ENCODE peak calls at places on chromosomes 11 and 22, in eight cellular contexts. Y is kidney epithelial cell, V is AG04450, T is testis, R is HFF-Myc, P is dorsolateral prefrontal cortex, A is colonic mucosa, C is IMR-90. K is an unnamed sample.
A peak's percentile ranks its signal among the peaks of the same experiment; 100 is the strongest.

GRCh38 chr11:3995949-3996554 is 98.5 kb upstream of the RRM1 start:
- DNase-seq in Y (no peak), V (no peak), T (no peak), R (no peak), P (no peak), A (no peak), C (peak; percentile 42), K (no peak)

GRCh38 chr11:74154621-74155281 is 16.1 kb downstream of the C2CD3 start:
- DNase-seq in Y (no peak), V (no peak), T (peak; percentile 52), R (no peak), P (no peak), A (no peak), C (no peak), K (no peak)

GRCh38 chr11:82315093-82315492 is 418.6 kb downstream of the FAM181B start:
- DNase-seq in Y (no peak), V (no peak), T (peak; percentile 68), R (no peak), P (no peak), A (no peak), C (no peak), K (peak; percentile 21)

GRCh38 chr11:2585566-2586090 is 114.2 kb downstream of the KCNQ1OT1 start:
- DNase-seq in Y (no peak), V (no peak), T (no peak), R (no peak), P (peak; percentile 7), A (no peak), C (no peak), K (no peak)

GRCh38 chr11:65903068-65903481 is 2.9 kb upstream of the FOSL1 start:
- DNase-seq in Y (no peak), V (no peak), T (no peak), R (no peak), P (no peak), A (no peak), C (peak; percentile 91), K (no peak)

GRCh38 chr22:46848227-46848626 is 85.8 kb downstream of the TBC1D22A start:
- DNase-seq in Y (no peak), V (peak; percentile 39), T (no peak), R (no peak), P (no peak), A (no peak), C (peak; percentile 81), K (no peak)

GRCh38 chr11:74388678-74389327 is 9.4 kb downstream of the PGM2L1 start:
- DNase-seq in Y (no peak), V (no peak), T (peak; percentile 83), R (peak; percentile 11), P (no peak), A (peak; percentile 81), C (peak; percentile 55), K (no peak)

GRCh38 chr11:62439785-62440602 is 21.2 kb downstream of the SCGB1A1 start:
- DNase-seq in Y (no peak), V (no peak), T (no peak), R (no peak), P (no peak), A (no peak), C (peak; percentile 77), K (no peak)

GRCh38 chr11:11155962-11156815 is 196.9 kb downstream of the CSNK2A3 start:
- DNase-seq in Y (no peak), V (no peak), T (peak; percentile 43), R (no peak), P (no peak), A (no peak), C (no peak), K (no peak)

GRCh38 chr11:119704849-119705248 is 24.2 kb downstream of the NECTIN1 start:
- DNase-seq in Y (no peak), V (no peak), T (no peak), R (no peak), P (no peak), A (no peak), C (no peak), K (no peak)

GRCh38 chr11:130131957-130132850 is 27.4 kb upstream of the ST14 start:
- DNase-seq in Y (no peak), V (peak; percentile 37), T (peak; percentile 39), R (peak; percentile 37), P (no peak), A (peak; percentile 63), C (peak; percentile 66), K (peak; percentile 26)

GRCh38 chr11:48167380-48167779 is 49.2 kb upstream of the OR4B1 start:
- DNase-seq in Y (no peak), V (no peak), T (no peak), R (no peak), P (no peak), A (no peak), C (no peak), K (no peak)

GRCh38 chr11:61592176-61592575 is 11.3 kb upstream of the SYT7 start:
- DNase-seq in Y (no peak), V (no peak), T (no peak), R (no peak), P (no peak), A (no peak), C (no peak), K (no peak)

GRCh38 chr22:20972014-20972797 is 5.2 kb downstream of the AIFM3 start:
- DNase-seq in Y (no peak), V (no peak), T (no peak), R (no peak), P (no peak), A (no peak), C (no peak), K (no peak)

GRCh38 chr22:44616461-44616860 is 85.5 kb upstream of the PRR5 start:
- DNase-seq in Y (no peak), V (no peak), T (no peak), R (no peak), P (no peak), A (no peak), C (no peak), K (no peak)

GRCh38 chr22:46731246-46732040 is 6.6 kb downstream of the CERK start:
- DNase-seq in Y (no peak), V (no peak), T (peak; percentile 69), R (no peak), P (no peak), A (peak; percentile 80), C (no peak), K (no peak)

GRCh38 chr11:1549355-1550330 is 22.4 kb downstream of the DUSP8 start:
- DNase-seq in Y (no peak), V (no peak), T (no peak), R (no peak), P (no peak), A (no peak), C (no peak), K (no peak)

DNA sequence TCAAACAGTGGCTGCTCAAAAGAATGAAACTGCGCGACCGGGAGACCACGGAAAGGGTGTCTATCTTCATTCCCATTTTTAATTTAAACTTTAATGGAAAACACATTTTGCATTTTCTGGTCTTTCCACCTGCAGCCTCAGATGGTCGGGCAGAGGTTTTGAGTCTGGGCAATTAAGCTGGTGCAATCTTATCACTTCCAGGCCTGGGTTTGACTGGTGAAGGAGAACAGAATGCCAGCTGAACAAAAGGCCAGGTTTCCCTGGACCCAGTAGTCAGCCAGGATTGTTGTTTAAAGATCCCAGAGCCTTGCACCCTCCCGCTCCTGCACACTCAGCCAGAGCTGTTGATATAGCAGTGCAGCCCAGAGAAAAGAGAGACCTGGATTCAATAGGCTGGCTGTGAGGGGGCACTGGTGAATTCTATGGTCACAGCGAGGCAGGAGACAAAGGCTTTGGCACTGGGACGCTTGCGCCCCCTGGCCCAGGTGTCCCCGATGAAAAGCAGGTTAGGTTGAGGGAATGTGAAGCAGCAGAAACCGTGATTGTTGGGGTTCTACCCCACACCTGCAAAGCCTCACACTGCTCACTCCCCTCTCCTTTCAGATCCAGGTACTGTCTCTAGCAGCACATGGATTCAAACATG is 83.6 kb downstream of the FLI1 start:
- DNase-seq in Y (no peak), V (no peak), T (no peak), R (no peak), P (no peak), A (no peak), C (no peak), K (no peak)
- H3K4me3 ChIP-seq in Y (no peak overlapping the region), V (no peak overlapping the region), T (peak overlapping the region; percentile 3), R (no peak overlapping the region), P (no peak overlapping the region), A (no peak overlapping the region), C (no peak overlapping the region), K (no peak overlapping the region)

GRCh38 chr11:7143908-7144307 is 55.1 kb downstream of the RBMXL2 start:
- DNase-seq in Y (no peak), V (no peak), T (no peak), R (no peak), P (no peak), A (no peak), C (peak; percentile 2), K (peak; percentile 14)
- TF ChIP-seq CTCF in Y (peak; percentile 20), V (no peak), T (no peak), R (no peak), P (peak; percentile 65), A (no peak), C (peak; percentile 23), K (peak; percentile 58)

GRCh38 chr11:122306776-122307479 is 190.9 kb upstream of the BLID start:
- DNase-seq in Y (no peak), V (no peak), T (no peak), R (no peak), P (no peak), A (no peak), C (no peak), K (no peak)

GRCh38 chr11:122305018-122305417 is 189.0 kb upstream of the BLID start:
- DNase-seq in Y (no peak), V (no peak), T (no peak), R (no peak), P (no peak), A (no peak), C (no peak), K (no peak)

GRCh38 chr11:122308286-122308685 is 192.3 kb upstream of the BLID start:
- DNase-seq in Y (no peak), V (no peak), T (no peak), R (no peak), P (no peak), A (no peak), C (no peak), K (no peak)

GRCh38 chr11:122307480-122308085 is 191.6 kb upstream of the BLID start:
- DNase-seq in Y (no peak), V (no peak), T (no peak), R (no peak), P (no peak), A (no peak), C (no peak), K (no peak)

GRCh38 chr11:122305426-122305825 is 189.4 kb upstream of the BLID start:
- DNase-seq in Y (no peak), V (no peak), T (peak; percentile 26), R (no peak), P (no peak), A (no peak), C (no peak), K (no peak)
- H3K4me3 ChIP-seq in Y (no peak overlapping the region), V (no peak overlapping the region), T (no peak overlapping the region), R (no peak overlapping the region), P (no peak overlapping the region), A (no peak overlapping the region), C (no peak overlapping the region), K (no peak overlapping the region)

DNA sequence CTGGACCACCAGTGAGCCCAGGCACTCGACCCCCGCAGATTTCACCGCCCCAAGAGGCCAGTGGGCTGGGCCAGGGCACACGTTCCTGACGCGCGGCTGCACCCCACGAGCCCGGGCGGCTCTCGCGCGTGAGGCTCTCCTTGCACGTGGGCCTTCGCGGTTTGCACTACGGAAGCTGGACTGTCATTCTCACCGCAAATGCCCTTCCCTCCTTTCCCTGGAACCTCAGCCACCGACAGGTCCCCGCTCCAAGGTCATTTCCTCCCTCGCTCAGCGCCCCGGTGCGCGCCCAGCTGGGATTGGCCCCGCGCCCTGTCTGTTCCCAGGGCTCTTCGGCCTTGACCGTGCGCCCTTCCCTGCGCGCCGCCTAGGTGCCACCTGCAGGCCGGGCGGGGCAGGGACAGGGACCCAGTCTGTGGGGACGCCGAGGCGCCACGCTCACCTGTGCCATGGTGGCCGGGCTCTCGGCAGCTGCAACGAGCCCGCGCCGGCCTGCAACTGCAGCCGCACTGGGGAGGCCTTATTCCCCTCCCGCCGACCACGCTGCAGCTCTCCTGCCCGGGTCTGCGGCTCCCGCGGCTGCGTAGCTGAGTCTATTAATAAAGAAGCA is 2.1 kb upstream of the CPT1A start:
- DNase-seq in Y (no peak), V (no peak), T (peak; percentile 70), R (no peak), P (peak; percentile 25), A (peak; percentile 94), C (no peak), K (no peak)
- TF ChIP-seq CTCF in Y (peak; percentile 61), V (peak; percentile 16), T (peak; percentile 33), R (no peak), P (peak; percentile 16), A (peak; percentile 67), C (peak; percentile 5), K (peak; percentile 82)